ENCODE peak calls at places on chromosomes 4 and X, in seven cellular contexts. K is HCT116, Q is spleen, S is heart left ventricle, L is adrenal gland, V is stomach, P is IMR-90. O is an unnamed sample. For H3K9me3, the result is how much of the 10 kb centered on the place peaks cover.

GRCh38 chr4:9962611-9963314 is 58.5 kb downstream of the SLC2A9 start:
- DNase-seq in V (no peak), Q (no peak), S (no peak), L (no peak), P (no peak), K (no peak), O (no peak)

GRCh38 chr4:164943192-164943591 is 34.3 kb downstream of the TRIM61 start:
- DNase-seq in K (no peak), L (no peak), Q (no peak), S (no peak), P (no peak), V (no peak), O (no peak)

GRCh38 chrX:96889726-96890125 is 6.0 kb downstream of the RPA4 start:
- DNase-seq in P (no peak), Q (no peak), S (no peak), K (no peak), V (no peak), L (no peak), O (no peak)

GRCh38 chrX:54294306-54294705 is 63.5 kb downstream of the WNK3 start:
- DNase-seq in L (no peak), P (no peak), V (no peak), S (no peak), Q (no peak), K (no peak), O (no peak)

GRCh38 chr4:101790521-101791188 is at the start of gene BANK1:
- DNase-seq in L (peak), S (peak), P (peak), K (peak), Q (peak), V (peak), O (peak)

GRCh38 chr4:47786958-47787370 is 50.9 kb downstream of the CORIN start:
- DNase-seq in Q (no peak), P (no peak), L (no peak), V (no peak), K (no peak), S (no peak), O (no peak)

GRCh38 chr4:76896731-76897521 is 1.0 kb downstream of the SOWAHB start:
- DNase-seq in Q (no peak), V (peak), P (peak), K (no peak), L (peak), S (peak), O (peak)

GRCh38 chr4:29805245-29805644 is 914.9 kb upstream of the PCDH7 start:
- DNase-seq in K (peak), V (no peak), Q (no peak), P (peak), L (no peak), S (no peak), O (no peak)

GRCh38 chr4:45036677-45037076 is 310.3 kb upstream of the GNPDA2 start:
- DNase-seq in S (no peak), P (no peak), V (no peak), L (no peak), K (no peak), Q (no peak), O (no peak)

GRCh38 chr4:148026022-148026421 is 294.1 kb downstream of the ARHGAP10 start:
- DNase-seq in S (no peak), V (no peak), L (no peak), K (no peak), Q (no peak), P (peak), O (no peak)

DNA sequence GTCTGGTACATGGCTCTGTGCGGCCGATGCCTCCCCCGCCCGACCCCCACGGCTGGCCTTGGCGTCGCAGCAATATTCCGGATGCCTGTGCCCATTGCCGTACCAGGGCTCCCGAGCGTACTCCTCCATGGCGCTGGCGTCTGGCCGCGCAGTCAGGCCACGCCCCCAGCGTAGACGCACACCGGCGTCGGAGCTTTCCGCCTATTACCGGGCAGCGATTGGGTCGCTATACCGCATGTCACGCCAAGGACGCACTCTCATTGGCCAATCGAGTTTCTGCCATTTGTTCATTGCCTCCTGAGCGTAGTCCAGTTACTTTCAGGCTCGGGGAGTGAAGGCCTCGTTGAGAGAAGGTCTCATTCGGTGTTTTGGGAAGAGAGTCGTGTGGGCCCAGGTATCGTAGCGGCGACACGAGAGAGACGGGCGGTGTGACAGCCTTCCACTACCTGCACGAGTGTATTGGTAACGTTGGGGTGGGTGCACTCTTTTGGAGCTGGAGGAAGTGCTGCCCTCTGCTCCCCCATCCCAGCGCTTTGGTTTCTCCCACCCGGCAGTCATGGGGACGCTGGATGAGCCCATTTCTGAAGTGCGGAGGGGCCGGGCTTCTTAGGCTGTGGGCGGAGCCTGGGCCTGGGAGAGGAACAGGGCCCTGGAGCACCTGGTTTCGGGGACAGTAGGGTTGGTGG is at the start of the genes PQBP1 and TIMM17B:
- DNase-seq in V (peak), S (peak), K (peak), Q (peak), L (peak), P (peak), O (peak)
- H3K27ac ChIP-seq in V (peak), S (peak), K (peak), Q (peak), L (peak), P (peak), O (peak)

GRCh38 chr4:174870311-174870710 is 41.3 kb upstream of the GLRA3 start:
- DNase-seq in P (no peak), V (no peak), L (no peak), S (no peak), Q (no peak), K (no peak), O (no peak)
- H3K9me3 ChIP-seq in P (under half), V (under half), L (under half), S (under half), Q (under half), K (under half), O (under half)

DNA sequence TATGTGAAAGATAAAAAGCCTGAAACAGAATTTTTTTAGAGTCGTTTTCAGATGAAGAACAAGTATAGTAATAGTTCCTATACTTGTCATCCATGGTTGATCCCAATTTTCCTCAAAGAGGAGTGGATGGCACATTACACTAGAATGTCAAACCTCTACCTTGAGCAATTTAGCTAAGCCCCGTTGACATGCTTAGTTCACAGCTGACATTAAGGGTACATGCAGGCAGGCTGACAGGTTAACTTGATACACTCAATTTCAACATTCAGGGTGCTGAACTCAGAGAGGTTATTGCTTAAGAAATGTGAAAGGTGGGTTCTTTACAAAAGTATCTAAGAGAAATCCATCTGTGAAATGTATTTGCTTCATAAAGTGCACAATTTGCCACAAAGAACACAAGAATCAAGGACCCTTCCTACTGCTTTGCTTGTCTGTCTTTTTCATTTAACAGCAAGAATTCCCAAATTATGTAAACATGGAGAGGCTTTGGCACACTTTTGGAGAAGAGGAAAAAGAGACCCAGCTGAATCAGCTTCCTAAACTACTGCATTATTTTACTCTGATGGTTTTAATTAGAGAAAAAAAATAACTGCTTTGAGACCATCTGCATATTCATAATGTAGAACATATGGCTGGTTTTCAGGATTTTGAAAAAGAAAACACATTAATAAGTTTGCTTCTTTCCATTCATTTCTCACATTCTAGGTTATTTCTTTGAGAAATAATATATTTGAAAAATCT is 122.5 kb upstream of the DDIT4L start:
- DNase-seq in P (no peak), V (no peak), L (no peak), Q (no peak), K (no peak), S (no peak), O (no peak)
- TF ChIP-seq POLR2A in P (no peak), V (no peak), L (no peak), Q (no peak), K (no peak), S (no peak), O (no peak)

GRCh38 chr4:2482693-2483092 is 13.8 kb downstream of the RNF4 start:
- DNase-seq in Q (no peak), P (peak), L (peak), S (no peak), K (no peak), V (no peak), O (peak)

GRCh38 chr4:2483237-2483636 is 14.3 kb downstream of the RNF4 start:
- DNase-seq in P (no peak), S (no peak), Q (no peak), L (no peak), V (no peak), K (no peak), O (no peak)

GRCh38 chr4:2486981-2487380 is 18.1 kb downstream of the RNF4 start:
- DNase-seq in Q (no peak), S (no peak), V (no peak), L (no peak), K (no peak), P (no peak), O (peak)

GRCh38 chr4:2484169-2484568 is 15.3 kb downstream of the RNF4 start:
- DNase-seq in K (no peak), P (no peak), S (no peak), Q (no peak), L (no peak), V (no peak), O (no peak)

DNA sequence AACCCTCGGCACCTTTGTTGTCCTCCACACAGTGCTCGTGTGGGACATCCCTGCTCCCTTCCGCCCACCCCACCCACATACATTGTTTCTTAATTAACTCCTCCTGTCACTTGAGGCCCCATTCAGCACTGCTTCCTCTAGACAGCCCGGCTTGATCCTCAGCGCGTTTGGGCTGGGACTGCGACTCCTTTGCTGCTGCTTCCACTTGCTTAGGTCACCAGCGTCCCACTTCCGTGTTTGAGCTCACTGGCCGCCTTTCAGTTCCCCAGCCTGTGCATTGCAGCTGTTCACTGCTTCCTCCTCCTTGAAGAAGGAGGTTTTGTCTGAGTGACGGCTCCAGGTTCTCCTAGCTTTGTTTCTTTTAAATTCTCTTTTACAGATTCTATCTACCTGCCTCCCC is 16.1 kb downstream of the RNF4 start:
- DNase-seq in L (peak), Q (peak), V (peak), K (no peak), P (no peak), S (peak), O (peak)
- H3K27ac ChIP-seq in L (no peak), Q (peak), V (peak), K (no peak), P (no peak), S (peak), O (no peak)

O was measured in thyroid gland.